ENCODE peak calls at places on chromosomes 6 and 20, in nine cellular contexts. One of them, this sample, is unnamed.

GRCh38 chr6:87199787-87200186 is 44.4 kb downstream of the ZNF292 start:
- DNase-seq in CD8-positive, alpha-beta T cell: no peak
- DNase-seq in lower leg skin: no peak
- DNase-seq in dorsolateral prefrontal cortex: no peak
- DNase-seq in OCI-LY7: no peak
- DNase-seq in AG04450: no peak
- DNase-seq in effector memory CD4-positive, alpha-beta T cell: no peak
- DNase-seq in A549: no peak
- DNase-seq in CD4-positive, alpha-beta memory T cell: no peak
- DNase-seq in this sample: no peak

GRCh38 chr6:47096233-47096887 is 54.2 kb upstream of the ADGRF1 start:
- DNase-seq in CD8-positive, alpha-beta T cell: no peak
- DNase-seq in lower leg skin: no peak
- DNase-seq in dorsolateral prefrontal cortex: no peak
- DNase-seq in OCI-LY7: no peak
- DNase-seq in AG04450: no peak
- DNase-seq in effector memory CD4-positive, alpha-beta T cell: no peak
- DNase-seq in A549: no peak
- DNase-seq in CD4-positive, alpha-beta memory T cell: no peak
- DNase-seq in this sample: no peak

GRCh38 chr6:45479834-45480696 is 102.3 kb upstream of the SUPT3H start:
- DNase-seq in CD8-positive, alpha-beta T cell: no peak
- DNase-seq in lower leg skin: no peak
- DNase-seq in dorsolateral prefrontal cortex: no peak
- DNase-seq in OCI-LY7: no peak
- DNase-seq in AG04450: peak; percentile 71
- DNase-seq in effector memory CD4-positive, alpha-beta T cell: no peak
- DNase-seq in A549: no peak
- DNase-seq in CD4-positive, alpha-beta memory T cell: no peak
- DNase-seq in this sample: no peak

GRCh38 chr20:13941031-13941430 is 49.4 kb downstream of the SEL1L2 start:
- DNase-seq in CD8-positive, alpha-beta T cell: no peak
- DNase-seq in lower leg skin: no peak
- DNase-seq in dorsolateral prefrontal cortex: no peak
- DNase-seq in OCI-LY7: no peak
- DNase-seq in AG04450: no peak
- DNase-seq in effector memory CD4-positive, alpha-beta T cell: no peak
- DNase-seq in A549: no peak
- DNase-seq in CD4-positive, alpha-beta memory T cell: no peak
- DNase-seq in this sample: no peak

GRCh38 chr6:106204961-106205360 is 118.8 kb downstream of the PRDM1 start:
- DNase-seq in CD8-positive, alpha-beta T cell: no peak
- DNase-seq in lower leg skin: no peak
- DNase-seq in dorsolateral prefrontal cortex: no peak
- DNase-seq in OCI-LY7: peak; percentile 6
- DNase-seq in AG04450: no peak
- DNase-seq in effector memory CD4-positive, alpha-beta T cell: no peak
- DNase-seq in A549: no peak
- DNase-seq in CD4-positive, alpha-beta memory T cell: no peak
- DNase-seq in this sample: no peak

GRCh38 chr6:15662246-15663056 is at the start of gene DTNBP1:
- DNase-seq in CD8-positive, alpha-beta T cell: peak; percentile 58
- DNase-seq in lower leg skin: peak; percentile 95
- DNase-seq in dorsolateral prefrontal cortex: peak; percentile 81
- DNase-seq in OCI-LY7: peak; percentile 88
- DNase-seq in AG04450: no peak
- DNase-seq in effector memory CD4-positive, alpha-beta T cell: peak; percentile 69
- DNase-seq in A549: peak; percentile 24
- DNase-seq in CD4-positive, alpha-beta memory T cell: peak; percentile 80
- DNase-seq in this sample: peak; percentile 88

GRCh38 chr6:7921071-7921470 is 10.5 kb upstream of the TXNDC5 start:
- DNase-seq in CD8-positive, alpha-beta T cell: no peak
- DNase-seq in lower leg skin: no peak
- DNase-seq in dorsolateral prefrontal cortex: no peak
- DNase-seq in OCI-LY7: no peak
- DNase-seq in AG04450: no peak
- DNase-seq in effector memory CD4-positive, alpha-beta T cell: no peak
- DNase-seq in A549: no peak
- DNase-seq in CD4-positive, alpha-beta memory T cell: no peak
- DNase-seq in this sample: no peak

GRCh38 chr6:51350308-51350904 is 531.7 kb downstream of the TFAP2B start:
- DNase-seq in CD8-positive, alpha-beta T cell: no peak
- DNase-seq in lower leg skin: no peak
- DNase-seq in dorsolateral prefrontal cortex: no peak
- DNase-seq in OCI-LY7: peak; percentile 6
- DNase-seq in AG04450: no peak
- DNase-seq in effector memory CD4-positive, alpha-beta T cell: no peak
- DNase-seq in A549: peak; percentile 1
- DNase-seq in CD4-positive, alpha-beta memory T cell: no peak
- DNase-seq in this sample: no peak

GRCh38 chr6:127301199-127301700 is 34.6 kb downstream of the RNF146 start:
- DNase-seq in CD8-positive, alpha-beta T cell: no peak
- DNase-seq in lower leg skin: no peak
- DNase-seq in dorsolateral prefrontal cortex: no peak
- DNase-seq in OCI-LY7: no peak
- DNase-seq in AG04450: no peak
- DNase-seq in effector memory CD4-positive, alpha-beta T cell: no peak
- DNase-seq in A549: no peak
- DNase-seq in CD4-positive, alpha-beta memory T cell: no peak
- DNase-seq in this sample: no peak

GRCh38 chr6:129592516-129593232 is 117.3 kb downstream of the ARHGAP18 start:
- DNase-seq in CD8-positive, alpha-beta T cell: no peak
- DNase-seq in lower leg skin: no peak
- DNase-seq in dorsolateral prefrontal cortex: no peak
- DNase-seq in OCI-LY7: no peak
- DNase-seq in AG04450: no peak
- DNase-seq in effector memory CD4-positive, alpha-beta T cell: no peak
- DNase-seq in A549: no peak
- DNase-seq in CD4-positive, alpha-beta memory T cell: no peak
- DNase-seq in this sample: no peak

GRCh38 chr20:14775778-14776177 is 438.4 kb upstream of the FLRT3 start:
- DNase-seq in CD8-positive, alpha-beta T cell: no peak
- DNase-seq in lower leg skin: no peak
- DNase-seq in dorsolateral prefrontal cortex: peak; percentile 47
- DNase-seq in OCI-LY7: no peak
- DNase-seq in AG04450: no peak
- DNase-seq in effector memory CD4-positive, alpha-beta T cell: no peak
- DNase-seq in A549: peak; percentile 89
- DNase-seq in CD4-positive, alpha-beta memory T cell: no peak
- DNase-seq in this sample: no peak

DNA sequence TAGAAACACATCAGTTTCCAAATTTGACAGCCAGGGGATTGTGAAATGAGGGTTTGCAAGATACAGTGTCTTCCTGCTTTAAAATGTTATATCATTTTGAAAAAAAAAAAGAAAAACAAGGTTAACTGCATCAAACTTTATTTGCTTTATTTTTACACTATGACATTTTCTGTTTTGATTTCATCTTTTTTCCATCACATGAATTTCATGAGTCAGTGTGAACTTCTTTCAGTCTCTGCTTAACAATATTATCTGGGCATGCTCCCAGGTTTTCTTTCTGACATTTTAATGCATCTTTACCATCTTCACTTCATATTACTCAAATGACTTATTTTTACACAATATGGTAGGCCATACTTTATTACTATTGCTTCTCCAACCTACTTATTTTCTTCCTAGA is 1.9 kb downstream of the NCOA7 start:
- DNase-seq in CD8-positive, alpha-beta T cell: no peak
- DNase-seq in lower leg skin: no peak
- DNase-seq in dorsolateral prefrontal cortex: no peak
- DNase-seq in OCI-LY7: no peak
- DNase-seq in AG04450: no peak
- DNase-seq in effector memory CD4-positive, alpha-beta T cell: no peak
- DNase-seq in A549: no peak
- DNase-seq in CD4-positive, alpha-beta memory T cell: no peak
- DNase-seq in this sample: no peak
- H3K4me3 ChIP-seq in CD8-positive, alpha-beta T cell: no peak overlapping the region
- H3K4me3 ChIP-seq in lower leg skin: no peak overlapping the region
- H3K4me3 ChIP-seq in dorsolateral prefrontal cortex: peak overlapping the region; percentile 96
- H3K4me3 ChIP-seq in OCI-LY7: peak overlapping the region; percentile 96
- H3K4me3 ChIP-seq in AG04450: no peak overlapping the region
- H3K4me3 ChIP-seq in effector memory CD4-positive, alpha-beta T cell: no peak overlapping the region
- H3K4me3 ChIP-seq in A549: peak overlapping the region; percentile 81
- H3K4me3 ChIP-seq in CD4-positive, alpha-beta memory T cell: no peak overlapping the region
- H3K4me3 ChIP-seq in this sample: peak overlapping the region; percentile 94

GRCh38 chr6:2768696-2769095 is 3.5 kb downstream of the WRNIP1 start:
- DNase-seq in CD8-positive, alpha-beta T cell: no peak
- DNase-seq in lower leg skin: no peak
- DNase-seq in dorsolateral prefrontal cortex: no peak
- DNase-seq in OCI-LY7: no peak
- DNase-seq in AG04450: no peak
- DNase-seq in effector memory CD4-positive, alpha-beta T cell: no peak
- DNase-seq in A549: no peak
- DNase-seq in CD4-positive, alpha-beta memory T cell: no peak
- DNase-seq in this sample: no peak
- H3K4me3 ChIP-seq in CD8-positive, alpha-beta T cell: no peak overlapping the region
- H3K4me3 ChIP-seq in lower leg skin: no peak overlapping the region
- H3K4me3 ChIP-seq in dorsolateral prefrontal cortex: peak overlapping the region; percentile 90
- H3K4me3 ChIP-seq in OCI-LY7: peak overlapping the region; percentile 91
- H3K4me3 ChIP-seq in AG04450: peak overlapping the region; percentile 91
- H3K4me3 ChIP-seq in effector memory CD4-positive, alpha-beta T cell: no peak overlapping the region
- H3K4me3 ChIP-seq in A549: peak overlapping the region; percentile 96
- H3K4me3 ChIP-seq in CD4-positive, alpha-beta memory T cell: no peak overlapping the region
- H3K4me3 ChIP-seq in this sample: peak overlapping the region; percentile 85

GRCh38 chr6:149032318-149032598 is 285.3 kb upstream of the TAB2 start:
- DNase-seq in CD8-positive, alpha-beta T cell: no peak
- DNase-seq in lower leg skin: no peak
- DNase-seq in dorsolateral prefrontal cortex: no peak
- DNase-seq in OCI-LY7: no peak
- DNase-seq in AG04450: no peak
- DNase-seq in effector memory CD4-positive, alpha-beta T cell: no peak
- DNase-seq in A549: no peak
- DNase-seq in CD4-positive, alpha-beta memory T cell: no peak
- DNase-seq in this sample: no peak
- H3K4me3 ChIP-seq in CD8-positive, alpha-beta T cell: no peak overlapping the region
- H3K4me3 ChIP-seq in lower leg skin: no peak overlapping the region
- H3K4me3 ChIP-seq in dorsolateral prefrontal cortex: no peak overlapping the region
- H3K4me3 ChIP-seq in OCI-LY7: no peak overlapping the region
- H3K4me3 ChIP-seq in AG04450: no peak overlapping the region
- H3K4me3 ChIP-seq in effector memory CD4-positive, alpha-beta T cell: peak overlapping the region; percentile 4
- H3K4me3 ChIP-seq in A549: peak overlapping the region; percentile 40
- H3K4me3 ChIP-seq in CD4-positive, alpha-beta memory T cell: no peak overlapping the region
- H3K4me3 ChIP-seq in this sample: no peak overlapping the region

DNA sequence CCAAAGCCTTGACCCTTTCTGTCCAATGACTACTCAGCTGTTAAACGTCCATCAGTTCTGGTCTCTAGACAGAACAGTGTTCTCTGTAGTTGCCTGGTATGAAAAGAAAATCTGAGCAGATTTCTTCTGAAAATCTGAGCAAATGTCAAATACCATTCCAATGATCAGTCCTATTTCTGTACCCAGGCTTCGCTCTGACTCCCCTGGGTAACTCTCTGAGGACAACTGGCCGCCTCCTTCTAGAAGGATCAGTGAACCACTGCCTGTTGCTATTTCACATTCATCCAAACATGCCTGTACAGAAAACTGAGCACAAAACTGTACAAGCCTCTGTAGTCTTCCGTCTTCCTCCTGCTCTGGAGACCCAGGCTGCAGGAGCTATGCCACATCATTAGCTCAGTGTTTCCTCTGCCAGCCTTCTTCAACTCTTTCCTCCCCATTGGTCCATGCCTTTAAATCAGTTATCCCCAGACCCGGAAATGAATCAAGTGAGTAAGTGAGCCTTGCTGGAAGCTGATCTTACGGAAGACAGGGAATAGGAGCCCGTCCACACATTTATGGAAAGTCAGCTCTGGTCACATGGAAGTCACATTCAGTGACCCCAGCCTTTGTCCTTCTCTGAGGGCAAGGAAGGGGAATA is 63.3 kb downstream of the DAAM2 start:
- DNase-seq in CD8-positive, alpha-beta T cell: no peak
- DNase-seq in lower leg skin: no peak
- DNase-seq in dorsolateral prefrontal cortex: no peak
- DNase-seq in OCI-LY7: no peak
- DNase-seq in AG04450: no peak
- DNase-seq in effector memory CD4-positive, alpha-beta T cell: no peak
- DNase-seq in A549: no peak
- DNase-seq in CD4-positive, alpha-beta memory T cell: no peak
- DNase-seq in this sample: no peak
- H3K4me3 ChIP-seq in CD8-positive, alpha-beta T cell: no peak overlapping the region
- H3K4me3 ChIP-seq in lower leg skin: no peak overlapping the region
- H3K4me3 ChIP-seq in dorsolateral prefrontal cortex: no peak overlapping the region
- H3K4me3 ChIP-seq in OCI-LY7: no peak overlapping the region
- H3K4me3 ChIP-seq in AG04450: no peak overlapping the region
- H3K4me3 ChIP-seq in effector memory CD4-positive, alpha-beta T cell: no peak overlapping the region
- H3K4me3 ChIP-seq in A549: no peak overlapping the region
- H3K4me3 ChIP-seq in CD4-positive, alpha-beta memory T cell: no peak overlapping the region
- H3K4me3 ChIP-seq in this sample: no peak overlapping the region